ENCODE peak calls at places on chromosomes 2 and 18, in ten cellular contexts. Y is suprapubic skin; O is NB4; S is pulmonary artery endothelial cell; Q is heart right ventricle; H is ACHN; A is stimulated activated CD8-positive, alpha-beta memory T cell treated with anti-CD3 and anti-CD28 coated beads, Interleukin-2, amount 100 ng/mL, for 48 hours; G is ureter; N is NCI-H1092 treated with DMSO at 0.1 percent for 48 hours; X is LoVo. F is an unnamed sample.
A peak's percentile ranks its signal among the peaks of the same experiment; 100 is the strongest.

GRCh38 chr2:113162173-113162572 is 11.6 kb upstream of the PSD4 start:
- DNase-seq in Y (no peak), O (no peak), S (no peak), Q (no peak), H (no peak), A (no peak), G (no peak), N (no peak), X (no peak), F (no peak)

GRCh38 chr2:119463136-119463535 is 31.5 kb downstream of the TMEM37 start:
- DNase-seq in Y (no peak), O (peak; percentile 25), S (no peak), Q (no peak), H (no peak), A (no peak), G (no peak), N (no peak), X (no peak), F (no peak)

GRCh38 chr18:31720867-31721266 is 36.5 kb upstream of the B4GALT6 start:
- DNase-seq in Y (no peak), O (no peak), S (no peak), Q (no peak), H (no peak), A (no peak), G (no peak), N (no peak), X (no peak), F (no peak)

GRCh38 chr2:203453858-203454451 is 81.1 kb downstream of the RAPH1 start:
- DNase-seq in Y (no peak), O (peak; percentile 71), S (peak; percentile 30), Q (peak; percentile 36), H (peak; percentile 70), A (no peak), G (no peak), N (peak; percentile 39), X (peak; percentile 60), F (peak; percentile 70)

GRCh38 chr2:239767016-239767905 is 257.9 kb downstream of the NDUFA10 start:
- DNase-seq in Y (peak; percentile 44), O (no peak), S (no peak), Q (no peak), H (no peak), A (no peak), G (no peak), N (no peak), X (no peak), F (no peak)

GRCh38 chr2:332592-332991 is 44.7 kb upstream of the ALKAL2 start:
- DNase-seq in Y (no peak), O (no peak), S (no peak), Q (no peak), H (no peak), A (no peak), G (no peak), N (no peak), X (no peak), F (no peak)

GRCh38 chr18:59908790-59909189 is 9.0 kb downstream of the PMAIP1 start:
- DNase-seq in Y (no peak), O (no peak), S (no peak), Q (no peak), H (no peak), A (no peak), G (no peak), N (no peak), X (peak; percentile 54), F (no peak)

GRCh38 chr2:126880262-126880800 is 18.4 kb upstream of the TEX51 start:
- DNase-seq in Y (peak; percentile 32), O (no peak), S (no peak), Q (no peak), H (no peak), A (no peak), G (peak; percentile 22), N (no peak), X (no peak), F (no peak)

GRCh38 chr2:235463893-235464292 is 29.9 kb upstream of the AGAP1 start:
- DNase-seq in Y (no peak), O (no peak), S (no peak), Q (peak; percentile 37), H (no peak), A (no peak), G (no peak), N (no peak), X (no peak), F (no peak)

GRCh38 chr2:45177870-45178269 is 168.6 kb upstream of the SIX2 start:
- DNase-seq in Y (no peak), O (peak; percentile 68), S (no peak), Q (no peak), H (no peak), A (no peak), G (no peak), N (no peak), X (peak; percentile 32), F (no peak)

GRCh38 chr18:58313491-58314032 is 269.5 kb downstream of the NEDD4L start:
- DNase-seq in Y (no peak), O (no peak), S (no peak), Q (no peak), H (peak; percentile 26), A (no peak), G (no peak), N (peak; percentile 33), X (peak; percentile 18), F (no peak)

GRCh38 chr2:43129676-43130547 is 96.5 kb downstream of the ZFP36L2 start:
- DNase-seq in Y (no peak), O (peak; percentile 91), S (no peak), Q (no peak), H (no peak), A (no peak), G (no peak), N (no peak), X (no peak), F (no peak)

GRCh38 chr2:177545981-177546600 is 153.5 kb downstream of the AGPS start:
- DNase-seq in Y (no peak), O (no peak), S (no peak), Q (no peak), H (no peak), A (no peak), G (no peak), N (no peak), X (no peak), F (no peak)

GRCh38 chr2:176461098-176461497 is 191.9 kb downstream of the MTX2 start:
- DNase-seq in Y (no peak), O (no peak), S (no peak), Q (peak; percentile 15), H (peak; percentile 12), A (no peak), G (no peak), N (no peak), X (no peak), F (no peak)

GRCh38 chr2:48114256-48114655 is 208.0 kb upstream of the FBXO11 start:
- DNase-seq in Y (no peak), O (peak; percentile 56), S (no peak), Q (no peak), H (no peak), A (peak; percentile 42), G (no peak), N (no peak), X (peak; percentile 86), F (peak; percentile 89)

GRCh38 chr2:174866421-174866820 is 102.1 kb upstream of the CHRNA1 start:
- DNase-seq in Y (no peak), O (no peak), S (no peak), Q (no peak), H (no peak), A (no peak), G (no peak), N (no peak), X (no peak), F (no peak)

GRCh38 chr2:65580824-65581223 is 148.4 kb upstream of the SPRED2 start:
- DNase-seq in Y (no peak), O (no peak), S (no peak), Q (no peak), H (no peak), A (no peak), G (no peak), N (no peak), X (no peak), F (no peak)

GRCh38 chr2:222305510-222306392 is 7.0 kb upstream of the PAX3 start:
- DNase-seq in Y (peak; percentile 60), O (peak; percentile 77), S (no peak), Q (no peak), H (peak; percentile 71), A (no peak), G (no peak), N (peak; percentile 63), X (peak; percentile 39), F (no peak)

GRCh38 chr18:2857491-2858063 is 10.8 kb downstream of the EMILIN2 start:
- DNase-seq in Y (peak; percentile 94), O (peak; percentile 96), S (no peak), Q (peak; percentile 71), H (no peak), A (no peak), G (peak; percentile 76), N (no peak), X (no peak), F (peak; percentile 52)

GRCh38 chr2:234165421-234165820 is 114.9 kb downstream of the SPP2 start:
- DNase-seq in Y (no peak), O (no peak), S (no peak), Q (no peak), H (no peak), A (no peak), G (no peak), N (no peak), X (no peak), F (peak; percentile 32)

GRCh38 chr2:15822151-15823044 is 118.0 kb upstream of the MYCN start:
- DNase-seq in Y (no peak), O (no peak), S (no peak), Q (no peak), H (no peak), A (no peak), G (no peak), N (no peak), X (no peak), F (no peak)

GRCh38 chr2:49045083-49045482 is 109.2 kb downstream of the FSHR start:
- DNase-seq in Y (no peak), O (no peak), S (no peak), Q (no peak), H (no peak), A (no peak), G (no peak), N (no peak), X (no peak), F (no peak)